ENCODE peak calls at places on chromosome 13, in ten cellular contexts. L, T, W, S, Q, A, R, G, H and K are unnamed samples.

GRCh38 chr13:33033361-33033812 is 17.2 kb downstream of the KL start:
- DNase-seq in L (no peak), T (no peak), W (no peak), S (no peak), Q (no peak), A (no peak), R (no peak), G (no peak), H (no peak), K (no peak)

GRCh38 chr13:78319101-78319627 is 284.2 kb downstream of the POU4F1 start:
- DNase-seq in L (no peak), T (no peak), W (no peak), S (no peak), Q (no peak), A (no peak), R (no peak), G (no peak), H (no peak), K (no peak)

GRCh38 chr13:51282322-51282721 is 57.2 kb upstream of the SERPINE3 start:
- DNase-seq in L (no peak), T (no peak), W (no peak), S (no peak), Q (peak), A (no peak), R (no peak), G (no peak), H (no peak), K (no peak)

GRCh38 chr13:23842406-23842805 is 46.8 kb downstream of the MIPEP start:
- DNase-seq in L (no peak), T (no peak), W (no peak), S (no peak), Q (no peak), A (no peak), R (no peak), G (no peak), H (no peak), K (no peak)

GRCh38 chr13:112961457-112962369 is 7.3 kb upstream of the MCF2L start:
- DNase-seq in L (no peak), T (peak), W (no peak), S (no peak), Q (no peak), A (no peak), R (no peak), G (no peak), H (no peak), K (no peak)

GRCh38 chr13:46553521-46553885 is 533 bp downstream of the LRCH1 start:
- DNase-seq in L (no peak), T (peak), W (peak), S (peak), Q (no peak), A (peak), R (no peak), G (no peak), H (no peak), K (no peak)

GRCh38 chr13:76885203-76886004 is 801 bp downstream of the KCTD12 start:
- DNase-seq in L (peak), T (peak), W (peak), S (peak), Q (peak), A (peak), R (peak), G (peak), H (peak), K (no peak)

GRCh38 chr13:27852491-27852890 is 60.2 kb downstream of the GSX1 start:
- DNase-seq in L (no peak), T (no peak), W (no peak), S (no peak), Q (no peak), A (no peak), R (no peak), G (no peak), H (no peak), K (no peak)

GRCh38 chr13:46492946-46493345 is 60.0 kb upstream of the LRCH1 start:
- DNase-seq in L (peak), T (no peak), W (no peak), S (no peak), Q (peak), A (peak), R (no peak), G (peak), H (no peak), K (peak)

GRCh38 chr13:41960195-41960699 is 662 bp downstream of the VWA8 start:
- DNase-seq in L (peak), T (no peak), W (no peak), S (no peak), Q (no peak), A (no peak), R (no peak), G (peak), H (no peak), K (no peak)

GRCh38 chr13:97275265-97275664 is 53.1 kb downstream of the MBNL2 start:
- DNase-seq in L (no peak), T (no peak), W (no peak), S (no peak), Q (no peak), A (no peak), R (no peak), G (no peak), H (no peak), K (no peak)

GRCh38 chr13:107450426-107450825 is 764.9 kb downstream of the LIG4 start:
- DNase-seq in L (no peak), T (no peak), W (no peak), S (no peak), Q (no peak), A (no peak), R (no peak), G (no peak), H (no peak), K (no peak)

GRCh38 chr13:102097708-102098107 is 304.1 kb downstream of the FGF14 start:
- DNase-seq in L (no peak), T (no peak), W (no peak), S (no peak), Q (peak), A (no peak), R (no peak), G (no peak), H (no peak), K (no peak)

GRCh38 chr13:100657881-100658315 is 16.7 kb downstream of the TMTC4 start:
- DNase-seq in L (no peak), T (no peak), W (no peak), S (no peak), Q (no peak), A (no peak), R (no peak), G (no peak), H (no peak), K (no peak)

GRCh38 chr13:23743269-23743668 is 145.9 kb downstream of the MIPEP start:
- DNase-seq in L (no peak), T (no peak), W (no peak), S (no peak), Q (no peak), A (no peak), R (no peak), G (no peak), H (no peak), K (no peak)

GRCh38 chr13:113182046-113182445 is 23.6 kb downstream of the PROZ start:
- DNase-seq in L (no peak), T (no peak), W (no peak), S (no peak), Q (no peak), A (no peak), R (no peak), G (no peak), H (no peak), K (no peak)

GRCh38 chr13:53782400-53783030 is 753.9 kb downstream of the OLFM4 start:
- DNase-seq in L (peak), T (peak), W (no peak), S (peak), Q (peak), A (no peak), R (no peak), G (peak), H (no peak), K (peak)

GRCh38 chr13:63198076-63198475 is 1782.4 kb upstream of the PCDH20 start:
- DNase-seq in L (no peak), T (no peak), W (no peak), S (no peak), Q (peak), A (no peak), R (no peak), G (no peak), H (no peak), K (no peak)

GRCh38 chr13:101649490-101650126 is 197.1 kb downstream of the ITGBL1 start:
- DNase-seq in L (no peak), T (no peak), W (no peak), S (no peak), Q (no peak), A (no peak), R (no peak), G (peak), H (no peak), K (no peak)

GRCh38 chr13:75739244-75739868 is 103.2 kb downstream of the LMO7 start:
- DNase-seq in L (no peak), T (no peak), W (no peak), S (no peak), Q (no peak), A (no peak), R (no peak), G (no peak), H (no peak), K (no peak)